ENCODE peak calls at places on chromosome 5, in four cellular contexts. One of them, this sample, is unnamed.

GRCh38 chr5:180866985-180867384 is 5.9 kb upstream of the ZFP62 start:
- DNase-seq in MM.1S: no peak
- DNase-seq in AG04450: no peak
- DNase-seq in esophagus squamous epithelium: no peak
- DNase-seq in this sample: no peak

GRCh38 chr5:74017786-74018211 is 391.8 kb downstream of the ARHGEF28 start:
- DNase-seq in MM.1S: no peak
- DNase-seq in AG04450: peak
- DNase-seq in esophagus squamous epithelium: no peak
- DNase-seq in this sample: no peak

GRCh38 chr5:164637931-164638521 is 1132.6 kb downstream of the MAT2B start:
- DNase-seq in MM.1S: no peak
- DNase-seq in AG04450: no peak
- DNase-seq in esophagus squamous epithelium: no peak
- DNase-seq in this sample: no peak

GRCh38 chr5:147690595-147690994 is 91.9 kb downstream of the JAKMIP2 start:
- DNase-seq in MM.1S: no peak
- DNase-seq in AG04450: no peak
- DNase-seq in esophagus squamous epithelium: no peak
- DNase-seq in this sample: no peak

GRCh38 chr5:10665799-10666198 is 95.2 kb downstream of the DAP start:
- DNase-seq in MM.1S: no peak
- DNase-seq in AG04450: no peak
- DNase-seq in esophagus squamous epithelium: no peak
- DNase-seq in this sample: no peak

GRCh38 chr5:88734191-88734640 is 148.8 kb downstream of the MEF2C start:
- DNase-seq in MM.1S: peak
- DNase-seq in AG04450: no peak
- DNase-seq in esophagus squamous epithelium: no peak
- DNase-seq in this sample: no peak

GRCh38 chr5:37619353-37619752 is 220.5 kb downstream of the GDNF start:
- DNase-seq in MM.1S: no peak
- DNase-seq in AG04450: peak
- DNase-seq in esophagus squamous epithelium: no peak
- DNase-seq in this sample: no peak

GRCh38 chr5:109645591-109646236 is 44.0 kb upstream of the MAN2A1 start:
- DNase-seq in MM.1S: peak
- DNase-seq in AG04450: no peak
- DNase-seq in esophagus squamous epithelium: no peak
- DNase-seq in this sample: no peak

GRCh38 chr5:118224546-118224945 is 763.8 kb downstream of the DTWD2 start:
- DNase-seq in MM.1S: no peak
- DNase-seq in AG04450: no peak
- DNase-seq in esophagus squamous epithelium: no peak
- DNase-seq in this sample: no peak

GRCh38 chr5:44729536-44729935 is 79.2 kb upstream of the MRPS30 start:
- DNase-seq in MM.1S: no peak
- DNase-seq in AG04450: no peak
- DNase-seq in esophagus squamous epithelium: no peak
- DNase-seq in this sample: no peak

GRCh38 chr5:169626779-169627178 is 10.3 kb upstream of the DOCK2 start:
- DNase-seq in MM.1S: no peak
- DNase-seq in AG04450: peak
- DNase-seq in esophagus squamous epithelium: no peak
- DNase-seq in this sample: no peak

GRCh38 chr5:171850354-171850947 is 64.8 kb downstream of the SMIM23 start:
- DNase-seq in MM.1S: peak
- DNase-seq in AG04450: no peak
- DNase-seq in esophagus squamous epithelium: no peak
- DNase-seq in this sample: no peak

GRCh38 chr5:107388111-107388861 is 282.5 kb downstream of the EFNA5 start:
- DNase-seq in MM.1S: no peak
- DNase-seq in AG04450: peak
- DNase-seq in esophagus squamous epithelium: no peak
- DNase-seq in this sample: no peak

GRCh38 chr5:167244583-167244982 is 1046.9 kb upstream of the WWC1 start:
- DNase-seq in MM.1S: no peak
- DNase-seq in AG04450: no peak
- DNase-seq in esophagus squamous epithelium: no peak
- DNase-seq in this sample: no peak

GRCh38 chr5:163489055-163489744 is 16.2 kb upstream of the MAT2B start:
- DNase-seq in MM.1S: no peak
- DNase-seq in AG04450: no peak
- DNase-seq in esophagus squamous epithelium: no peak
- DNase-seq in this sample: no peak

GRCh38 chr5:56648460-56649034 is 166.8 kb upstream of the MAP3K1 start:
- DNase-seq in MM.1S: no peak
- DNase-seq in AG04450: no peak
- DNase-seq in esophagus squamous epithelium: no peak
- DNase-seq in this sample: no peak

GRCh38 chr5:58294598-58295298 is 165.1 kb downstream of the PLK2 start:
- DNase-seq in MM.1S: no peak
- DNase-seq in AG04450: no peak
- DNase-seq in esophagus squamous epithelium: no peak
- DNase-seq in this sample: no peak

GRCh38 chr5:106121972-106122605 is 1548.6 kb downstream of the EFNA5 start:
- DNase-seq in MM.1S: peak
- DNase-seq in AG04450: no peak
- DNase-seq in esophagus squamous epithelium: no peak
- DNase-seq in this sample: peak

GRCh38 chr5:63125392-63125791 is 546.8 kb downstream of the LRRC70 start:
- DNase-seq in MM.1S: no peak
- DNase-seq in AG04450: no peak
- DNase-seq in esophagus squamous epithelium: no peak
- DNase-seq in this sample: no peak

GRCh38 chr5:127934791-127935256 is 148.7 kb upstream of the SLC12A2 start:
- DNase-seq in MM.1S: no peak
- DNase-seq in AG04450: no peak
- DNase-seq in esophagus squamous epithelium: no peak
- DNase-seq in this sample: no peak

GRCh38 chr5:108917596-108917995 is 169.9 kb downstream of the FER start:
- DNase-seq in MM.1S: no peak
- DNase-seq in AG04450: no peak
- DNase-seq in esophagus squamous epithelium: no peak
- DNase-seq in this sample: no peak

GRCh38 chr5:16573401-16573800 is 43.4 kb downstream of the RETREG1 start:
- DNase-seq in MM.1S: no peak
- DNase-seq in AG04450: no peak
- DNase-seq in esophagus squamous epithelium: no peak
- DNase-seq in this sample: no peak

GRCh38 chr5:80055491-80056170 is 20.5 kb downstream of the THBS4 start:
- DNase-seq in MM.1S: no peak
- DNase-seq in AG04450: no peak
- DNase-seq in esophagus squamous epithelium: no peak
- DNase-seq in this sample: no peak

GRCh38 chr5:147512640-147513334 is 2.9 kb upstream of the DPYSL3 start:
- DNase-seq in MM.1S: no peak
- DNase-seq in AG04450: no peak
- DNase-seq in esophagus squamous epithelium: no peak
- DNase-seq in this sample: no peak

GRCh38 chr5:128409401-128409800 is 128.6 kb downstream of the FBN2 start:
- DNase-seq in MM.1S: no peak
- DNase-seq in AG04450: no peak
- DNase-seq in esophagus squamous epithelium: no peak
- DNase-seq in this sample: no peak

GRCh38 chr5:541148-541887 is 17.1 kb upstream of the SLC9A3 start:
- DNase-seq in MM.1S: no peak
- DNase-seq in AG04450: no peak
- DNase-seq in esophagus squamous epithelium: no peak
- DNase-seq in this sample: no peak

GRCh38 chr5:82011761-82012160 is 39.9 kb downstream of the ATG10 start:
- DNase-seq in MM.1S: no peak
- DNase-seq in AG04450: peak
- DNase-seq in esophagus squamous epithelium: no peak
- DNase-seq in this sample: no peak

GRCh38 chr5:13830536-13830935 is 114.0 kb downstream of the DNAH5 start:
- DNase-seq in MM.1S: no peak
- DNase-seq in AG04450: no peak
- DNase-seq in esophagus squamous epithelium: no peak
- DNase-seq in this sample: no peak

GRCh38 chr5:180860273-180860886 is 696 bp downstream of the ZFP62 start:
- DNase-seq in MM.1S: peak
- DNase-seq in AG04450: no peak
- DNase-seq in esophagus squamous epithelium: no peak
- DNase-seq in this sample: peak

GRCh38 chr5:132528866-132529634 is 14.3 kb downstream of the IL5 start:
- DNase-seq in MM.1S: no peak
- DNase-seq in AG04450: no peak
- DNase-seq in esophagus squamous epithelium: no peak
- DNase-seq in this sample: no peak

GRCh38 chr5:32690153-32690552 is 21.0 kb upstream of the NPR3 start:
- DNase-seq in MM.1S: no peak
- DNase-seq in AG04450: no peak
- DNase-seq in esophagus squamous epithelium: no peak
- DNase-seq in this sample: no peak
- TF ChIP-seq CTCF in MM.1S: no peak
- TF ChIP-seq CTCF in AG04450: peak
- TF ChIP-seq CTCF in esophagus squamous epithelium: no peak
- TF ChIP-seq CTCF in this sample: no peak

GRCh38 chr5:157069949-157070348 is 11.0 kb upstream of the HAVCR1 start:
- DNase-seq in MM.1S: no peak
- DNase-seq in AG04450: no peak
- DNase-seq in esophagus squamous epithelium: no peak
- DNase-seq in this sample: no peak
- TF ChIP-seq CTCF in MM.1S: no peak
- TF ChIP-seq CTCF in AG04450: no peak
- TF ChIP-seq CTCF in esophagus squamous epithelium: no peak
- TF ChIP-seq CTCF in this sample: no peak

DNA sequence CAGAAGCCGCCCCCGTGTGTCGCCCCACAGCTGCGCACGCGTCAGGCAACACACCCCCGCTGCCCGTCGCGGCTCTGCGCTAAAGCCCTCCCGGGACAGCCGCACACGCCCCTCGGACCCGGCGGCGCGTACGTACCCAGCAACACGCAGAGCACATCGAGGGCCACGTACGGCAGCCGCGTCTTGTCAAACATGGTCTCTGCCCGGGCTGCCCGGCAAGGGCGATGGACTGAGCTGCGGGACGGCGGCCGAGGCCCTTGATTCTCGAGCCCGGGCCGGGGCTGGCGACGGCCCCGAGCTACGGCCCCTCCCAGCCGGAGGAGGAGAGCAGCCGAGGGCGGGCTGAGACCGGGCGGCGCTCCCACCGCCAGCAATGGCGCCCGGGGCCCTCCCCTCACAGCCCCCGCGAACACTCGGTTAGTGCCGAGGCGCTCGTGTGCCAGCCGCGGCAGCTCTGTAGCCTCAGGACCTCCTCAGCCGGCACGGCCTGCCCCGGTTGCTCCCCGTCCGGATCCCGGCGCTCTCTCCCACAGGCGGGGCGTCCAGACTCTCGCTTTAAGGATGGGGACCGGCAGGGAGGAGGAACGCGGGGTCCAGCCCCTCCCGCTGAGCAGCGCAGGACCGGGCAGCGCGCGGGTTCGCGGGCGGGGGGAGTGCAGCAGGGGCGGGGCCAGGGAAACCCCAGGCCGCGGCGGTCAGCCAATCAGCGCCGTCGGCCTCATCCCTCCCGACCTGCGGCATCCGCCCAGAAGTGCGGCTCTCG is at the start of gene PLPP1:
- DNase-seq in MM.1S: peak
- DNase-seq in AG04450: peak
- DNase-seq in esophagus squamous epithelium: peak
- DNase-seq in this sample: peak
- TF ChIP-seq CTCF in MM.1S: no peak
- TF ChIP-seq CTCF in AG04450: no peak
- TF ChIP-seq CTCF in esophagus squamous epithelium: no peak
- TF ChIP-seq CTCF in this sample: peak

GRCh38 chr5:170746081-170746951 is 37.2 kb upstream of the GABRP start:
- DNase-seq in MM.1S: peak
- DNase-seq in AG04450: no peak
- DNase-seq in esophagus squamous epithelium: no peak
- DNase-seq in this sample: peak

GRCh38 chr5:170747357-170747756 is 36.2 kb upstream of the GABRP start:
- DNase-seq in MM.1S: no peak
- DNase-seq in AG04450: no peak
- DNase-seq in esophagus squamous epithelium: no peak
- DNase-seq in this sample: no peak

GRCh38 chr5:170748986-170749385 is 34.5 kb upstream of the GABRP start:
- DNase-seq in MM.1S: no peak
- DNase-seq in AG04450: no peak
- DNase-seq in esophagus squamous epithelium: no peak
- DNase-seq in this sample: no peak

GRCh38 chr5:170746952-170747340 is 36.6 kb upstream of the GABRP start:
- DNase-seq in MM.1S: no peak
- DNase-seq in AG04450: no peak
- DNase-seq in esophagus squamous epithelium: no peak
- DNase-seq in this sample: no peak

GRCh38 chr5:170747851-170748250 is 35.7 kb upstream of the GABRP start:
- DNase-seq in MM.1S: no peak
- DNase-seq in AG04450: no peak
- DNase-seq in esophagus squamous epithelium: no peak
- DNase-seq in this sample: no peak
- TF ChIP-seq CTCF in MM.1S: peak
- TF ChIP-seq CTCF in AG04450: peak
- TF ChIP-seq CTCF in esophagus squamous epithelium: no peak
- TF ChIP-seq CTCF in this sample: no peak